ENCODE peak calls at places on chromosomes 13 and 19, in five cellular contexts. O is choroid plexus epithelial cell, C is heart left ventricle, I is bronchial epithelial cell, Y is AG04450. F is an unnamed sample.

GRCh38 chr19:49590971-49591730 is at the start of gene PRR12:
- DNase-seq in I (peak), C (peak), O (peak), Y (peak), F (peak)

GRCh38 chr13:48783181-48783630 is 129.5 kb downstream of the CYSLTR2 start:
- DNase-seq in Y (peak), O (peak), C (peak), I (peak), F (no peak)

GRCh38 chr13:28607187-28607955 is 51.6 kb upstream of the POMP start:
- DNase-seq in C (no peak), I (no peak), O (no peak), Y (no peak), F (no peak)

GRCh38 chr13:109610517-109610916 is 175.9 kb downstream of the IRS2 start:
- DNase-seq in O (peak), Y (no peak), I (peak), C (no peak), F (peak)

GRCh38 chr13:30727491-30728350 is 7.6 kb upstream of the ALOX5AP start:
- DNase-seq in O (no peak), C (no peak), Y (no peak), I (no peak), F (no peak)

GRCh38 chr13:45184693-45185092 is 16.2 kb downstream of the KCTD4 start:
- DNase-seq in O (no peak), I (no peak), Y (no peak), C (no peak), F (no peak)

GRCh38 chr13:101018720-101019119 is 344.1 kb upstream of the TMTC4 start:
- DNase-seq in C (no peak), Y (peak), O (peak), I (peak), F (no peak)

GRCh38 chr13:67130444-67130843 is 99.7 kb downstream of the PCDH9 start:
- DNase-seq in Y (no peak), I (no peak), C (peak), O (no peak), F (no peak)

GRCh38 chr13:24085662-24086061 is 74.9 kb upstream of the SPATA13 start:
- DNase-seq in Y (no peak), O (no peak), C (no peak), I (no peak), F (no peak)

GRCh38 chr13:23086951-23087350 is 93.8 kb upstream of the SGCG start:
- DNase-seq in I (no peak), C (no peak), Y (no peak), O (no peak), F (no peak)

GRCh38 chr19:34501339-34502320 is 20.1 kb downstream of the WTIP start:
- DNase-seq in I (peak), O (peak), C (peak), Y (peak), F (peak)
- H3K4me3 ChIP-seq in I (no peak), O (no peak), C (no peak), Y (no peak), F (no peak)

GRCh38 chr13:113448885-113449692 is 4.2 kb downstream of the ADPRHL1 start:
- DNase-seq in I (peak), O (no peak), Y (no peak), C (peak), F (peak)
- H3K4me3 ChIP-seq in I (peak), O (no peak), Y (no peak), C (peak), F (peak)

GRCh38 chr19:3370214-3370720 is 3.9 kb downstream of the NFIC start:
- DNase-seq in Y (no peak), I (no peak), O (peak), C (no peak), F (no peak)
- H3K4me3 ChIP-seq in Y (peak), I (no peak), O (peak), C (peak), F (no peak)

GRCh38 chr19:13932911-13933393 is 5.3 kb downstream of the PODNL1 start:
- DNase-seq in Y (no peak), C (no peak), I (no peak), O (no peak), F (no peak)

GRCh38 chr19:13937479-13938360 is 497 bp downstream of the PODNL1 start:
- DNase-seq in I (no peak), O (no peak), C (no peak), Y (no peak), F (no peak)

GRCh38 chr19:13931582-13932378 is 6.4 kb downstream of the PODNL1 start:
- DNase-seq in O (no peak), Y (no peak), C (no peak), I (peak), F (no peak)

GRCh38 chr19:13935765-13936486 is 2.3 kb downstream of the PODNL1 start:
- DNase-seq in O (no peak), Y (no peak), I (no peak), C (no peak), F (no peak)

DNA sequence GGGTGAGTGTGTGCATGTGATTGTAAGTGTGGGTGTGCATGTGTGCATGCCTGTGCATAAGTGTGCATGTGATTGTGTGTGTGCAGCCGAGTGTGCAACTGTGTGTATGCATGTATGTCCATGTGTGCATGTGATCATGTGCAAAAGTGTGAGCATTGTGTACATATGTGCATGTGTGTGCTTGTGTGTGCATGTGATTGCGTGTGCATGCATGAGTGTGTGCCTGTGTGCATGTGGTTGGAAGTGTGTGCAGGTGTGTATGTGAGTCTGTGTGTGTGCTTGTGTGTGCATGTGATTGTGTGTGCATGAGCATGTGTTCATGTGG is 3.5 kb downstream of the PODNL1 start:
- DNase-seq in C (no peak), Y (no peak), I (no peak), O (no peak), F (no peak)
- H3K4me3 ChIP-seq in C (no peak), Y (no peak), I (no peak), O (no peak), F (no peak)

GRCh38 chr13:111202149-111202548 is 87.0 kb downstream of the ARHGEF7 start:
- DNase-seq in I (no peak), C (no peak), Y (no peak), O (no peak), F (no peak)

GRCh38 chr13:111201304-111201940 is 86.3 kb downstream of the ARHGEF7 start:
- DNase-seq in O (no peak), I (no peak), C (no peak), Y (no peak), F (no peak)

GRCh38 chr13:111203742-111204386 is 88.8 kb downstream of the ARHGEF7 start:
- DNase-seq in I (no peak), Y (no peak), O (no peak), C (no peak), F (no peak)

GRCh38 chr13:111204438-111205177 is 89.5 kb downstream of the ARHGEF7 start:
- DNase-seq in C (peak), Y (peak), I (peak), O (peak), F (no peak)

DNA sequence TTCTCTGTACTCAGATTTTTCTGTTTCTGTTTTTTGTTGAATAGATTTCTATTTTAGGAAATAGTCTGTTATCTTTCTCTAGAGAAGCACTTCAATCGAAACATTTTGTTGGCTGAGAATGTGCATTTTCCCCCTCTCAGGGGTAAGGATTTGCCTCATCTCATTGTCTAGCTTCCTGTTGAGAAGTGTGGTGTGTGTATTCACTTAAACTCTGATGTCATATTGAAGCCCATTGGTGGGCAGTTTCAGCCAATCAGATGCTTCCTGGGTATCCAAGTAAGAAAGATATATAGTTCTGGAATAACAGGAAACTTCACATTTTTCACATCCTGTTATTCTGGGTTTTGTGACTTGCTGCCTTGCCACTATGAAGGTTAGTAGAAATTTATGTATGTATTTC is 87.6 kb downstream of the ARHGEF7 start:
- DNase-seq in I (peak), O (peak), C (peak), Y (no peak), F (peak)
- H3K4me3 ChIP-seq in I (no peak), O (peak), C (peak), Y (peak), F (no peak)

DNA sequence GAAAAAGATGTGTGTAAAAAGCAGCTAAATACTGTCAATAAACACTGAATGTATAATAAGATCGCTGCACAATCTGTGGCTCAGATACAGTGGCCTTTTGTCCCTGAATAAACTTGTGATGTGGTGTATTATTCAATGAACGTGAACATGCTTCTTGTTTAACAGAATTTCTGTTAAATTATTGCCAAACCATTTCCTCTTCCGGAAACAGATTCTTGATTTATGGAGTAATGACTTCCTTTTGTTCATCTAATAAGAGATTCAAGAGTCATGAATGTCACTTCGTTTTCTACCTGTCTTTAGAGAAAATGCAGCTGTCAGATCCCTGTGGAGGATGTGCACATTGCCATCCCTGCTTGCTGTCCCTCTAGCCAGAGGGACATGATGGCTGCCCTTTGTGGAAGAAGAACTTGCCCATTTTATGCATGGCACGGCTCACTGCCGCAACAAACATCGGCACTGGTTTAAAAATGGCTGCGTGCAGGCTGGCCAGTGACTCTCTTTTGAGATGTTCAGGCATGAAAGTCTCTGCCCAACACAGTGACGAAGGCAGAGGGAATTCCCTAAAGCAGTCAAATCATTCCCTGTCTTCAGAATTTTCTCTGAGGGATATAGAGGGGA is 3.1 kb upstream of the TNFSF13B start:
- DNase-seq in O (no peak), Y (no peak), I (no peak), C (peak), F (no peak)
- H3K4me3 ChIP-seq in O (no peak), Y (no peak), I (no peak), C (peak), F (no peak)

F was measured in Jurkat, Clone E6-1.